ENCODE peak calls at places on chromosomes 3 and 15, in six cellular contexts. G is SK-N-SH, Y is H1, F is prostate gland, U is HepG2, W is breast epithelium. S is an unnamed sample. For H3K9me3, the result is how much of the 10 kb centered on the place peaks cover.

GRCh38 chr3:116394365-116394764 is 50.9 kb downstream of the LSAMP start:
- DNase-seq in G (no peak), Y (no peak), F (no peak), U (no peak), W (no peak), S (no peak)

GRCh38 chr3:52835766-52836470 is 1.1 kb upstream of the MUSTN1 start:
- DNase-seq in G (no peak), Y (no peak), F (no peak), U (no peak), W (no peak), S (no peak)

GRCh38 chr3:171606151-171606751 is 146.0 kb upstream of the TNIK start:
- DNase-seq in G (no peak), Y (no peak), F (no peak), U (no peak), W (no peak), S (no peak)

GRCh38 chr3:108130247-108130646 is 39.4 kb upstream of the CD47 start:
- DNase-seq in G (no peak), Y (no peak), F (no peak), U (no peak), W (no peak), S (no peak)

GRCh38 chr3:18740631-18741583 is 315.8 kb upstream of the SATB1 start:
- DNase-seq in G (no peak), Y (no peak), F (no peak), U (no peak), W (no peak), S (no peak)

GRCh38 chr15:84982301-84982920 is 755 bp downstream of the PDE8A start:
- DNase-seq in G (no peak), Y (no peak), F (peak), U (peak), W (peak), S (no peak)

GRCh38 chr3:11306815-11307589 is 34.8 kb downstream of the ATG7 start:
- DNase-seq in G (no peak), Y (no peak), F (no peak), U (no peak), W (no peak), S (no peak)

GRCh38 chr3:143168518-143169192 is 49.1 kb downstream of the CHST2 start:
- DNase-seq in G (no peak), Y (no peak), F (no peak), U (no peak), W (no peak), S (no peak)

GRCh38 chr3:147407495-147408179 is 1.3 kb upstream of the ZIC4 start:
- DNase-seq in G (no peak), Y (no peak), F (no peak), U (no peak), W (no peak), S (no peak)
- H3K9me3 ChIP-seq in G (under half), Y (under half), F (under half), U (under half), W (under half), S (under half)

GRCh38 chr15:47294765-47295259 is 422.5 kb upstream of the SEMA6D start:
- DNase-seq in G (no peak), Y (no peak), F (no peak), U (no peak), W (no peak), S (no peak)

GRCh38 chr15:47292638-47293037 is 424.7 kb upstream of the SEMA6D start:
- DNase-seq in G (no peak), Y (no peak), F (no peak), U (no peak), W (no peak), S (no peak)

GRCh38 chr15:47296911-47297310 is 420.4 kb upstream of the SEMA6D start:
- DNase-seq in G (no peak), Y (no peak), F (no peak), U (no peak), W (no peak), S (no peak)

GRCh38 chr15:47289667-47290066 is 427.6 kb upstream of the SEMA6D start:
- DNase-seq in G (no peak), Y (no peak), F (no peak), U (no peak), W (no peak), S (no peak)

GRCh38 chr15:47293763-47294162 is 423.5 kb upstream of the SEMA6D start:
- DNase-seq in G (no peak), Y (no peak), F (peak), U (no peak), W (no peak), S (peak)
- TF ChIP-seq POLR2AphosphoS5 in G (no peak), Y (no peak), F (peak), U (no peak), W (peak), S (peak)

DNA sequence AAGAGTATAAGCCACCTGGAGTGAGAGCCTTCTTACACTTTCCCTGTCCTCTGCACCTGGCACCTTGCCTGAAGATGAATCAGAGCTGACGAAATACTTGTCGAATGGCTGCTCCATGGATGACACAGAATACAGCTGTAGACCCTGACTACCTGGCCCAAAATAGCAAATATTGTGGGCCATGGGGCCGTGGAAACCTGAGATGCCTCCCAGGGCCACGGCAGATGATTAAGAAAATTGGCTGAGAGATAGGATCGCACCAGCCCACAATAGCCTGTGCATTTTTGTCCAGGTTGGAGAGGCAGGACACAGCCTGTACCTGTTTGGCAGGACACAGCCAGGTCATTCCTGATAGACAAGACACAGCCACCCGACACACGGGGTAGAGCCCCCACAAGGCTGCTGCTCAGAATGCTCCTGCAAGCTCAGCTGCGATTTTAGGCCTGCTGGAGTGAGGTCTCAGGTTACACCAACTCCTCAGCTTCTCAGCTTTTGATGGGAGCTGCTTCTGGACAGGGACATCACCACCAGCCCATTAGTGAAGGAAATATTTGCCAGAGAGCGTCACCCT is 22.9 kb upstream of the TPM1 start:
- DNase-seq in G (no peak), Y (no peak), F (peak), U (peak), W (peak), S (no peak)
- H3K4me3 ChIP-seq in G (no peak), Y (no peak), F (no peak), U (no peak), W (no peak), S (no peak)

GRCh38 chr15:93271871-93272270 is 182.9 kb upstream of the RGMA start:
- DNase-seq in G (no peak), Y (no peak), F (no peak), U (no peak), W (no peak), S (no peak)

GRCh38 chr15:93265046-93265658 is 176.1 kb upstream of the RGMA start:
- DNase-seq in G (no peak), Y (no peak), F (no peak), U (peak), W (no peak), S (no peak)

GRCh38 chr15:93261845-93262244 is 172.8 kb upstream of the RGMA start:
- DNase-seq in G (no peak), Y (no peak), F (no peak), U (no peak), W (no peak), S (no peak)

GRCh38 chr15:93270937-93271472 is 182.0 kb upstream of the RGMA start:
- DNase-seq in G (no peak), Y (no peak), F (no peak), U (no peak), W (no peak), S (no peak)

GRCh38 chr15:93266291-93266690 is 177.3 kb upstream of the RGMA start:
- DNase-seq in G (no peak), Y (no peak), F (no peak), U (no peak), W (no peak), S (no peak)
- H3K9me3 ChIP-seq in G (under half), Y (under half), F (under half), U (under half), W (under half), S (under half)

GRCh38 chr3:195809796-195810454 is 1.8 kb downstream of the MUC4 start:
- DNase-seq in G (no peak), Y (no peak), F (no peak), U (no peak), W (peak), S (no peak)
- TF ChIP-seq POLR2AphosphoS5 in G (no peak), Y (no peak), F (no peak), U (no peak), W (no peak), S (no peak)

GRCh38 chr3:113721638-113722037 is 24.4 kb downstream of the NAA50 start:
- DNase-seq in G (no peak), Y (no peak), F (no peak), U (no peak), W (no peak), S (no peak)
- H3K4me3 ChIP-seq in G (no peak), Y (no peak), F (no peak), U (no peak), W (no peak), S (no peak)

GRCh38 chr15:44879066-44879465 is 77.4 kb upstream of the TERB2 start:
- DNase-seq in G (no peak), Y (no peak), F (no peak), U (no peak), W (no peak), S (no peak)
- H3K9me3 ChIP-seq in G (under half), Y (half or more), F (under half), U (under half), W (under half), S (under half)

GRCh38 chr3:118244761-118245160 is 789.9 kb downstream of the IGSF11 start:
- DNase-seq in G (no peak), Y (no peak), F (no peak), U (no peak), W (no peak), S (no peak)

GRCh38 chr3:118245312-118245711 is 789.3 kb downstream of the IGSF11 start:
- DNase-seq in G (no peak), Y (no peak), F (no peak), U (no peak), W (no peak), S (no peak)
- TF ChIP-seq POLR2AphosphoS5 in G (no peak), Y (no peak), F (no peak), U (no peak), W (no peak), S (no peak)

DNA sequence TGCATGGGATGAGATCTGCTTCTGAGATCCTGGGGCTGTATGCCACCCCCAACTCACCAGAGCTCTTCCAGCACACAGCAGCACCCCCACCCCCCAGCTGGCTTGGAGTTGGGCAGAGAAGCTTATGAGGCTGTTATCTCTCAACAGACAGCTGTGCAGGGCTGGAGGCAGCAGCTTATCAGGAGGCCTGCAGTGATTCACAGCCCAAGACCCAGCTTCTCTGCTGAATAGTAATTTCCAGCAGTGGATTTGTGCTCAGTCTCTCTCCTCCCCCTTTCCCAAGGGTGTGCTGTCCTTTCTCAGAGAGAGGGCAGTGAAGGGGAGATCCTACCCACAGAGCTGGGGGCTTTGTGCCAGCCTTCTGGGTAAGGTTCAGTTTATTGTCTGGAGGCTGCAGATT is 2.1 kb downstream of the RPP25 start:
- DNase-seq in G (peak), Y (no peak), F (no peak), U (no peak), W (no peak), S (no peak)
- H3K4me3 ChIP-seq in G (no peak), Y (no peak), F (no peak), U (no peak), W (peak), S (peak)

S was measured in SK-N-MC.